ENCODE peak calls at places on chromosomes 12 and 14, in eight cellular contexts. Z, D, C, P, M, L, I and Y are unnamed samples.

GRCh38 chr12:96578526-96579125 is 89.2 kb downstream of the CFAP54 start:
- DNase-seq in P (peak), C (no peak), M (peak), D (peak), I (no peak), Z (peak), L (peak), Y (peak)

GRCh38 chr14:71363961-71364360 is 456.7 kb downstream of the PCNX1 start:
- DNase-seq in I (no peak), D (no peak), C (no peak), Z (no peak), L (peak), P (peak), M (peak), Y (no peak)

GRCh38 chr14:90576981-90577660 is 180.3 kb downstream of the CALM1 start:
- DNase-seq in L (no peak), D (no peak), C (no peak), M (peak), I (peak), Z (no peak), P (no peak), Y (no peak)

GRCh38 chr14:30553311-30553989 is 5.5 kb upstream of the G2E3 start:
- DNase-seq in Z (peak), L (peak), D (no peak), M (peak), I (no peak), P (no peak), C (no peak), Y (peak)

GRCh38 chr14:33679461-33680225 is 271.2 kb downstream of the EGLN3 start:
- DNase-seq in L (peak), I (no peak), C (no peak), D (no peak), M (peak), P (peak), Z (no peak), Y (peak)

GRCh38 chr12:119704065-119704747 is 36.3 kb downstream of the PRKAB1 start:
- DNase-seq in Z (no peak), L (no peak), P (no peak), C (no peak), D (no peak), I (no peak), M (peak), Y (peak)

GRCh38 chr12:128250091-128250490 is 16.9 kb upstream of the TMEM132C start:
- DNase-seq in C (no peak), M (no peak), P (no peak), D (no peak), L (no peak), I (no peak), Z (no peak), Y (no peak)

GRCh38 chr12:60148831-60149230 is 553.0 kb downstream of the SLC16A7 start:
- DNase-seq in D (no peak), P (peak), C (no peak), L (peak), I (no peak), Z (no peak), M (peak), Y (peak)

GRCh38 chr14:102394717-102395378 is 32.1 kb downstream of the TECPR2 start:
- DNase-seq in M (no peak), C (no peak), L (peak), I (no peak), D (peak), Z (no peak), P (no peak), Y (no peak)

GRCh38 chr12:76310110-76310509 is 38.1 kb downstream of the BBS10 start:
- DNase-seq in M (peak), Z (no peak), C (no peak), I (no peak), L (peak), P (peak), D (no peak), Y (no peak)

GRCh38 chr12:100141666-100141997 is 1.0 kb downstream of the BLTP3B start:
- DNase-seq in L (peak), Z (no peak), D (no peak), C (no peak), P (peak), M (peak), I (no peak), Y (peak)

GRCh38 chr12:104132351-104132956 is 5.6 kb downstream of the NFYB start:
- DNase-seq in L (no peak), D (no peak), I (no peak), Z (no peak), C (no peak), M (no peak), P (no peak), Y (no peak)

GRCh38 chr12:106584104-106585064 is 1.6 kb downstream of the RFX4 start:
- DNase-seq in Z (no peak), C (no peak), P (no peak), I (no peak), M (no peak), L (peak), D (peak), Y (no peak)

GRCh38 chr14:23512156-23512555 is 39.4 kb downstream of the ZFHX2 start:
- DNase-seq in M (no peak), P (no peak), D (peak), C (no peak), Z (no peak), L (no peak), I (no peak), Y (no peak)

GRCh38 chr12:105324704-105325103 is 5.8 kb upstream of the C12orf75 start:
- DNase-seq in C (no peak), I (no peak), D (no peak), Z (no peak), M (no peak), L (no peak), P (no peak), Y (no peak)
- H3K4me3 ChIP-seq in C (no peak), I (no peak), D (no peak), Z (no peak), M (no peak), L (no peak), P (no peak), Y (no peak)

GRCh38 chr14:97379091-97379531 is 581.9 kb downstream of the VRK1 start:
- DNase-seq in L (no peak), D (peak), C (no peak), M (no peak), I (no peak), Z (peak), P (no peak), Y (no peak)
- H3K4me3 ChIP-seq in L (no peak), D (no peak), C (no peak), M (no peak), I (no peak), Z (no peak), P (no peak), Y (no peak)

GRCh38 chr12:56724660-56724988 is 475 bp downstream of the NACA start:
- DNase-seq in L (no peak), Z (peak), D (peak), P (no peak), I (no peak), C (no peak), M (no peak), Y (no peak)
- H3K4me3 ChIP-seq in L (peak), Z (peak), D (peak), P (peak), I (peak), C (peak), M (peak), Y (peak)

DNA sequence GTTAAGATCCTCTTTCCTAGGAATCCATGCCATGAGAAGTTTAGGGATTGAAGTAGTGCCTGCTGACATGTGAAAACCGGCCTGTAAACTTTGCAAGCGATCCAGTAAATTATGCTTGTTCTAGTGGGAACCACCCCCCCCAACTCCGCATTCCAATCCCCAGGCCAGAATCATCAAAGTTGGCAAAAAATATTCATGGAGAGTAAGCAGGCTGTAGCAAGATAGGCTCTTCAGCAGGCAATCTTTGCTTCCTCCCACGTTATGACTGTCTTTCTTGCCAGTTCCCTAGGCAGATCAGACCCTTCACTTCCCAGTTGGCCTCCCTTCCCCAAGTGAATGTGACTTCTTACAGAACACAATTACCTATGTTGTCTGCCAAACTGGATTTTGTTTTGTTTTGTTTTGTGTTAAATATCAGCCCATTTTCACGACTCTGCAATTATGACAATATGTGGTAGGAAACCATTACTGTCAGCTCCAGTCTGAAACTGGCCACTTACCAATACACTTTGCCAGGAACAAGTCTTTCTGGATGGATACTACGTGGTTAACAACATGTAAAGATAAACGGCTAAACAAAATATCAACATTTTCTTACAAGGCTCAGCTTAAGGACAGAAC is 1.1 kb upstream of the PTGER2 start:
- DNase-seq in M (peak), D (no peak), Z (no peak), I (no peak), C (peak), P (peak), L (no peak), Y (peak)
- H3K4me3 ChIP-seq in M (peak), D (peak), Z (peak), I (peak), C (peak), P (no peak), L (peak), Y (peak)

GRCh38 chr12:113820842-113821241 is 145.3 kb downstream of the RBM19 start:
- DNase-seq in P (no peak), I (no peak), L (no peak), C (no peak), M (no peak), Z (no peak), D (no peak), Y (no peak)

GRCh38 chr12:113820310-113820709 is 145.8 kb downstream of the RBM19 start:
- DNase-seq in D (no peak), C (no peak), P (no peak), M (no peak), L (no peak), Z (no peak), I (no peak), Y (no peak)

GRCh38 chr12:113823816-113824215 is 142.3 kb downstream of the RBM19 start:
- DNase-seq in C (no peak), M (no peak), D (no peak), Z (no peak), P (no peak), I (no peak), L (no peak), Y (no peak)

GRCh38 chr12:113825705-113826104 is 140.4 kb downstream of the RBM19 start:
- DNase-seq in M (no peak), Z (no peak), P (no peak), C (no peak), I (no peak), D (peak), L (no peak), Y (no peak)

GRCh38 chr12:113822986-113823385 is 143.1 kb downstream of the RBM19 start:
- DNase-seq in C (no peak), D (no peak), Z (no peak), P (no peak), L (no peak), I (no peak), M (no peak), Y (no peak)
- H3K4me3 ChIP-seq in C (no peak), D (no peak), Z (no peak), P (no peak), L (no peak), I (no peak), M (no peak), Y (no peak)

GRCh38 chr14:105477659-105478623 is 3.3 kb downstream of the CRIP2 start:
- DNase-seq in D (peak), L (no peak), M (no peak), Z (no peak), P (no peak), C (no peak), I (peak), Y (no peak)

GRCh38 chr14:105476937-105477658 is 2.5 kb downstream of the CRIP2 start:
- DNase-seq in Z (no peak), C (no peak), D (no peak), M (no peak), L (no peak), I (no peak), P (no peak), Y (no peak)

GRCh38 chr14:105474478-105475268 is at the start of gene CRIP2:
- DNase-seq in D (peak), Z (no peak), I (peak), C (peak), M (no peak), L (no peak), P (peak), Y (no peak)

GRCh38 chr14:105475269-105475915 is 771 bp downstream of the CRIP2 start:
- DNase-seq in D (peak), L (no peak), Z (no peak), C (peak), I (peak), P (no peak), M (peak), Y (no peak)

GRCh38 chr14:105475916-105476845 is 1.6 kb downstream of the CRIP2 start:
- DNase-seq in P (peak), M (peak), Z (no peak), L (no peak), D (peak), C (no peak), I (peak), Y (no peak)
- H3K4me3 ChIP-seq in P (peak), M (peak), Z (no peak), L (peak), D (peak), C (peak), I (peak), Y (peak)

GRCh38 chr12:26295001-26295400 is 99.6 kb downstream of the SSPN start:
- DNase-seq in C (no peak), L (no peak), I (no peak), P (no peak), Z (no peak), M (no peak), D (no peak), Y (no peak)
- H3K4me3 ChIP-seq in C (no peak), L (no peak), I (no peak), P (no peak), Z (no peak), M (no peak), D (no peak), Y (no peak)

DNA sequence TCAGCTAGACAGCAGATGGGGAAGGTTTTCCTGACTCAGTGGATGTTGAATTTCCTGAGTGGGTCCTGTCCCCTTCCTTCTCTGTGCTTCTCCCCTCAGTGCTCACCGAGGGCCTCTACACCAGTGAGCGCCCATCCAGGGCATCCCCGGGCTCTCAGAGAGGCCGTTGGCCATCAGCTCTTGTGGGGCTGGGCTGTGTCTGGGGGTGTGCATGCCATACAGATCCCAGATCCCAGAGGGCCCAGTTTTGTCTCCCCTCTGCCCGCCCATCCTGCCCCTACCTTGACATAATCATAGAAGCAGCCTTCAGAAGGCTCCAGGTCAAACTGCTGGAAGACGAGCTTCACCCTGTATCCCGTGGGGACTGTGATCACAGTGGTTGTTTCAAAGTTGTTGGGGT is 1.1 kb downstream of the C1R start:
- DNase-seq in P (no peak), Z (no peak), L (no peak), I (no peak), M (no peak), C (no peak), D (no peak), Y (no peak)
- H3K4me3 ChIP-seq in P (peak), Z (no peak), L (no peak), I (peak), M (peak), C (peak), D (no peak), Y (peak)

GRCh38 chr14:54438703-54439102 is 2.5 kb downstream of the CNIH1 start:
- DNase-seq in D (peak), L (no peak), I (no peak), P (no peak), M (no peak), Z (no peak), C (no peak), Y (no peak)
- H3K4me3 ChIP-seq in D (peak), L (no peak), I (no peak), P (no peak), M (no peak), Z (no peak), C (no peak), Y (no peak)